ENCODE peak calls at places on chromosomes 7 and 10, in six cellular contexts. R is tibial nerve, U is Calu3, O is tibial artery, V is astrocyte of the spinal cord, N is GM06990. E is an unnamed sample.

GRCh38 chr7:66047426-66047825 is 28.2 kb upstream of the ASL start:
- DNase-seq in R (no peak), U (no peak), O (no peak), V (peak; percentile 94), N (no peak), E (no peak)

GRCh38 chr7:43004076-43004475 is 71.9 kb downstream of the MRPL32 start:
- DNase-seq in R (no peak), U (no peak), O (no peak), V (peak; percentile 6), N (peak; percentile 15), E (no peak)

GRCh38 chr10:75512534-75512933 is 81.1 kb downstream of the LRMDA start:
- DNase-seq in R (no peak), U (no peak), O (no peak), V (no peak), N (no peak), E (no peak)

GRCh38 chr7:142584765-142585164 is 164.5 kb upstream of the PRSS1 start:
- DNase-seq in R (no peak), U (no peak), O (no peak), V (no peak), N (no peak), E (no peak)

GRCh38 chr7:79646278-79646677 is 192.8 kb upstream of the MAGI2 start:
- DNase-seq in R (no peak), U (no peak), O (no peak), V (no peak), N (no peak), E (no peak)

GRCh38 chr10:101724446-101724845 is 29.5 kb upstream of the FBXW4 start:
- DNase-seq in R (no peak), U (no peak), O (no peak), V (no peak), N (no peak), E (no peak)

GRCh38 chr7:38881947-38882684 is 26.9 kb downstream of the VPS41 start:
- DNase-seq in R (no peak), U (no peak), O (no peak), V (no peak), N (no peak), E (no peak)

GRCh38 chr7:1313591-1313990 is 80.9 kb downstream of the UNCX start:
- DNase-seq in R (no peak), U (no peak), O (no peak), V (no peak), N (no peak), E (no peak)

GRCh38 chr7:37110641-37111421 is 337.8 kb downstream of the ELMO1 start:
- DNase-seq in R (no peak), U (no peak), O (no peak), V (no peak), N (no peak), E (no peak)

GRCh38 chr10:87594864-87595263 is 64.8 kb upstream of the PAPSS2 start:
- DNase-seq in R (peak; percentile 61), U (no peak), O (no peak), V (no peak), N (no peak), E (no peak)

GRCh38 chr10:59907918-59908807 is 1.8 kb upstream of the CCDC6 start:
- DNase-seq in R (peak; percentile 65), U (peak; percentile 72), O (peak; percentile 81), V (peak; percentile 96), N (no peak), E (peak; percentile 45)

GRCh38 chr10:133391249-133391635 is 2.7 kb upstream of the MTG1 start:
- DNase-seq in R (no peak), U (no peak), O (no peak), V (no peak), N (no peak), E (no peak)

GRCh38 chr10:121683803-121684202 is 85.6 kb upstream of the FGFR2 start:
- DNase-seq in R (no peak), U (no peak), O (no peak), V (no peak), N (no peak), E (no peak)

GRCh38 chr7:30549933-30550493 is 44.7 kb upstream of the GARS1 start:
- DNase-seq in R (no peak), U (peak; percentile 50), O (no peak), V (no peak), N (no peak), E (no peak)

GRCh38 chr10:43211030-43211429 is 55.8 kb downstream of the RASGEF1A start:
- DNase-seq in R (no peak), U (no peak), O (no peak), V (no peak), N (no peak), E (no peak)

GRCh38 chr7:45919231-45919825 is 1.7 kb downstream of the IGFBP3 start:
- DNase-seq in R (no peak), U (no peak), O (no peak), V (no peak), N (no peak), E (no peak)

GRCh38 chr10:13526952-13527863 is 1.6 kb downstream of the BEND7 start:
- DNase-seq in R (no peak), U (no peak), O (no peak), V (peak; percentile 61), N (no peak), E (no peak)

GRCh38 chr7:29091121-29091601 is 55.2 kb downstream of the CPVL start:
- DNase-seq in R (no peak), U (no peak), O (no peak), V (no peak), N (peak; percentile 5), E (peak; percentile 16)

GRCh38 chr10:79354615-79355014 is 7.3 kb downstream of the PPIF start:
- DNase-seq in R (no peak), U (no peak), O (no peak), V (no peak), N (no peak), E (no peak)

GRCh38 chr7:44988718-44989117 is 9.9 kb upstream of the MYO1G start:
- DNase-seq in R (no peak), U (no peak), O (no peak), V (no peak), N (no peak), E (no peak)

GRCh38 chr7:91352091-91352490 is 87.9 kb downstream of the FZD1 start:
- DNase-seq in R (no peak), U (no peak), O (no peak), V (no peak), N (no peak), E (no peak)

GRCh38 chr7:44177570-44178131 is 11.6 kb downstream of the GCK start:
- DNase-seq in R (no peak), U (no peak), O (no peak), V (peak; percentile 70), N (no peak), E (no peak)

GRCh38 chr10:100968839-100969174 is 497 bp upstream of the SEMA4G start:
- DNase-seq in R (no peak), U (no peak), O (no peak), V (no peak), N (no peak), E (no peak)

GRCh38 chr7:36304099-36304425 is 85.6 kb upstream of the ANLN start:
- DNase-seq in R (no peak), U (no peak), O (no peak), V (peak; percentile 6), N (no peak), E (no peak)

GRCh38 chr7:50119815-50120637 is 27.0 kb upstream of the ZPBP start:
- DNase-seq in R (no peak), U (peak; percentile 23), O (no peak), V (no peak), N (no peak), E (no peak)
- TF ChIP-seq CTCF in R (no peak), U (peak; percentile 40), O (no peak), V (no peak), N (peak; percentile 75), E (peak; percentile 58)

DNA sequence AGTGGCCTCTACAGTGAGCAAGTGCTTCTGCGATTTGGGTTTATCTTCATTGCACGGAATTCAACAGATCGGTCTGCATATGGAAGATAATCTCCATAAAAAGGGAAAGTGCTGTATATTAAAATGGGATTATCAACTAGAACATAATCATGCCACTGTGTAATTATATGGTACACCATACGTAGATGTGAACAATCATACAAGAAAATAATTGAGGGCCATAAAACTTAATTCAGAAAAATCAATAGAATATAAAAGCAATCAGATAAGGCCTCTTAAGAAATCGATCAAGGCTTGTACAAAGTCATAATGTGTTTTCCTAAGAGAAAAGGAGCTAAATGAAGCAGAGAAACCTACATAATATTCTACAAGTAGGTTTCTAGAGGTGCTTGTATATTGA is 157.5 kb upstream of the MGMT start:
- DNase-seq in R (no peak), U (no peak), O (no peak), V (no peak), N (no peak), E (no peak)
- TF ChIP-seq CTCF in R (no peak), U (no peak), O (no peak), V (no peak), N (no peak), E (no peak)

GRCh38 chr10:68049289-68050078 is 25.6 kb downstream of the HERC4 start:
- DNase-seq in R (no peak), U (no peak), O (no peak), V (no peak), N (no peak), E (no peak)
- TF ChIP-seq CTCF in R (no peak), U (no peak), O (no peak), V (no peak), N (no peak), E (no peak)

DNA sequence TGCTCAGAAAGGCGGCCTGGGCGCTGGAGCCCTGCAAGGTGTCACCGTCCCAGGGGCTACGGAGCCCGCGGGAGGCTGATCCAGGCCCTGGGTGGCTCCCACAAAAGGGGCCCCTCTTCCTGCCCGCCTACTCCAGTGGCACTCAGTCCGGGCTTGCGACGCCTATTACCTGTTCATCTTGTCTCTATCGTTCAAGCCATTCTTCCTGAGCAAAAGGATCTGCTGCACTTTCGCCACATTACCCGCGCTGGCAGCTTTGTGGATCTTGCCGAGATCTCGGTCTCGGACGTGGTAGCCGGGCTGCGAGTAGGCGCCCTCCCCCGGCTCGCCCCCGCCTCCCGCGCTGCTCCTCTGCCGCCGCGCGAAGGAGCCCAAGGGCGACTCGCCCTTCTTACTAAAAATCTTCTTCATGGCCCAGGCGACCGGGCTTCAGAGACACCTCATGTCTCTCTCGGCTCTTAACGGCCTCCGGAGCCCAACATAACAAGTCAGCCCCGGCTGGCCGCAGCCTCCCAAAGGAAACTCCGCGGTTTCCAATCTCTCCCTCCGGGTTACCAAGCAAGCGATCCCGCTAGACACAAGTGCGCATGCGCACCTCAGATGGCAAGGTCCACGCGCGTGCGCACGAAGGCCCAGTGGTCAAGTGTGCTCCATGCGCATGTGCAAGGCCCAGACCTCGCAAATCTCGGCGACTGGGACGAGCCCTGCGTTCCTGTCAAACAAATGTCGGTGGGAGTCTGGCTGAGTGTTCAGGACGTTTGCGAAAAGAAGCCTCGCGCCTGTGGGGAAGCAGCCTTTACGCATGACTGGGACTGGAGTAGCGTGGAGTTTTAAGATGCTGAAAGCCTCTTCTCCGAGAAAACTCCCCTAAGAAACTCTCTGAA is at the start of gene ANKRD26:
- DNase-seq in R (peak; percentile 95), U (peak; percentile 95), O (peak; percentile 98), V (peak; percentile 97), N (peak; percentile 95), E (peak; percentile 94)
- TF ChIP-seq CTCF in R (no peak), U (no peak), O (no peak), V (peak; percentile 1), N (peak; percentile 21), E (peak; percentile 26)

E was measured in GM13976.